ENCODE peak calls at places on chromosomes 2 and 18, in four cellular contexts. T, R, N and B are unnamed samples.

GRCh38 chr2:136118819-136119716 is 1.1 kb upstream of the CXCR4 start:
- DNase-seq in T (no peak), R (no peak), N (peak; percentile 70), B (peak; percentile 31)

GRCh38 chr2:86621290-86621943 is 2.2 kb downstream of the RNF103 start:
- DNase-seq in T (peak; percentile 16), R (no peak), N (no peak), B (no peak)

GRCh38 chr2:74290066-74290465 is 53.1 kb downstream of the SLC4A5 start:
- DNase-seq in T (no peak), R (no peak), N (no peak), B (no peak)

GRCh38 chr2:189412330-189412953 is 28.8 kb upstream of the WDR75 start:
- DNase-seq in T (peak; percentile 85), R (peak; percentile 47), N (peak; percentile 48), B (no peak)

GRCh38 chr2:71336802-71337201 is 5.2 kb downstream of the ZNF638 start:
- DNase-seq in T (peak; percentile 88), R (peak; percentile 36), N (no peak), B (no peak)

GRCh38 chr2:110869472-110870446 is 137.4 kb downstream of the ACOXL start:
- DNase-seq in T (no peak), R (no peak), N (peak; percentile 9), B (no peak)

GRCh38 chr2:119429225-119430000 is 2.2 kb upstream of the TMEM37 start:
- DNase-seq in T (peak; percentile 4), R (no peak), N (no peak), B (peak; percentile 56)

GRCh38 chr2:65420712-65421431 is 11.5 kb downstream of the SPRED2 start:
- DNase-seq in T (peak; percentile 61), R (no peak), N (no peak), B (no peak)

GRCh38 chr2:195532628-195533271 is 124.3 kb upstream of the SLC39A10 start:
- DNase-seq in T (peak; percentile 47), R (no peak), N (no peak), B (no peak)

GRCh38 chr2:26901326-26902183 is 53.6 kb downstream of the DPYSL5 start:
- DNase-seq in T (peak; percentile 19), R (no peak), N (peak; percentile 77), B (no peak)

GRCh38 chr2:11592671-11593574 is 59.1 kb downstream of the GREB1 start:
- DNase-seq in T (no peak), R (no peak), N (no peak), B (no peak)

GRCh38 chr2:142008135-142008744 is 122.6 kb downstream of the LRP1B start:
- DNase-seq in T (no peak), R (peak; percentile 17), N (no peak), B (no peak)

GRCh38 chr18:46079336-46079735 is 7.3 kb upstream of the PSTPIP2 start:
- DNase-seq in T (no peak), R (no peak), N (no peak), B (no peak)

GRCh38 chr2:134070281-134070731 is 183.6 kb upstream of the MGAT5 start:
- DNase-seq in T (no peak), R (no peak), N (no peak), B (no peak)

GRCh38 chr2:97748397-97748796 is 35.0 kb downstream of the ZAP70 start:
- DNase-seq in T (no peak), R (peak; percentile 21), N (peak; percentile 10), B (no peak)

GRCh38 chr2:215548714-215549113 is 112.8 kb upstream of the FN1 start:
- DNase-seq in T (peak; percentile 83), R (no peak), N (no peak), B (no peak)